ENCODE peak calls at places on chromosomes 5 and 9, in five cellular contexts. U, Z, X, C and B are unnamed samples. For H3K4me1, the result is how much of the 10 kb centered on the place peaks cover.

GRCh38 chr9:15374825-15375224 is 47.9 kb upstream of the SNAPC3 start:
- DNase-seq in U (no peak), Z (no peak), X (no peak), C (no peak), B (no peak)

GRCh38 chr5:170273968-170274710 is 23.4 kb downstream of the LCP2 start:
- DNase-seq in U (no peak), Z (no peak), X (no peak), C (no peak), B (no peak)

GRCh38 chr5:11385901-11386293 is 518.3 kb downstream of the CTNND2 start:
- DNase-seq in U (no peak), Z (no peak), X (no peak), C (no peak), B (no peak)

GRCh38 chr5:141597394-141597793 is 21.4 kb downstream of the DIAPH1 start:
- DNase-seq in U (no peak), Z (no peak), X (no peak), C (no peak), B (no peak)

GRCh38 chr5:177304392-177305119 is 957 bp downstream of the PRELID1 start:
- DNase-seq in U (peak), Z (no peak), X (no peak), C (no peak), B (no peak)

GRCh38 chr5:168931638-168932345 is 352.6 kb upstream of the PANK3 start:
- DNase-seq in U (no peak), Z (no peak), X (no peak), C (no peak), B (no peak)

GRCh38 chr5:141533897-141534296 is 45.0 kb downstream of the PCDHGC5 start:
- DNase-seq in U (no peak), Z (no peak), X (no peak), C (no peak), B (no peak)

GRCh38 chr9:109996936-109997580 is 210.9 kb downstream of the C9orf152 start:
- DNase-seq in U (no peak), Z (no peak), X (no peak), C (no peak), B (no peak)

GRCh38 chr9:16013366-16013765 is 460.5 kb downstream of the CCDC171 start:
- DNase-seq in U (no peak), Z (no peak), X (no peak), C (no peak), B (no peak)

GRCh38 chr9:89746385-89747116 is 141.7 kb downstream of the GADD45G start:
- DNase-seq in U (no peak), Z (no peak), X (peak), C (peak), B (no peak)

GRCh38 chr5:175712313-175712680 is 54.4 kb downstream of the HRH2 start:
- DNase-seq in U (peak), Z (no peak), X (no peak), C (no peak), B (no peak)

GRCh38 chr5:168712280-168712924 is 133.2 kb upstream of the PANK3 start:
- DNase-seq in U (peak), Z (peak), X (no peak), C (peak), B (peak)

GRCh38 chr5:142845954-142846398 is 75.8 kb downstream of the ARHGAP26 start:
- DNase-seq in U (no peak), Z (no peak), X (no peak), C (no peak), B (no peak)

GRCh38 chr5:4941957-4942830 is 197.9 kb upstream of the ADAMTS16 start:
- DNase-seq in U (no peak), Z (no peak), X (no peak), C (no peak), B (no peak)

GRCh38 chr9:14899815-14900193 is 10.4 kb downstream of the FREM1 start:
- DNase-seq in U (no peak), Z (no peak), X (no peak), C (no peak), B (no peak)

GRCh38 chr9:136748201-136748600 is at the start of gene LCN6:
- DNase-seq in U (no peak), Z (no peak), X (no peak), C (no peak), B (no peak)

GRCh38 chr9:3732077-3733038 is 206.6 kb upstream of the RFX3 start:
- DNase-seq in U (no peak), Z (peak), X (no peak), C (no peak), B (no peak)

GRCh38 chr9:126395439-126396212 is 69.0 kb downstream of the MVB12B start:
- DNase-seq in U (no peak), Z (peak), X (no peak), C (no peak), B (no peak)

GRCh38 chr5:56480305-56481146 is 247.4 kb upstream of the ANKRD55 start:
- DNase-seq in U (peak), Z (no peak), X (peak), C (peak), B (no peak)

GRCh38 chr5:15914603-15915002 is 265.0 kb downstream of the MARCHF11 start:
- DNase-seq in U (no peak), Z (no peak), X (no peak), C (no peak), B (no peak)

GRCh38 chr5:114989512-114989911 is 180.2 kb downstream of the TRIM36 start:
- DNase-seq in U (no peak), Z (no peak), X (no peak), C (no peak), B (no peak)

GRCh38 chr5:64594601-64595518 is 89.0 kb downstream of the RGS7BP start:
- DNase-seq in U (no peak), Z (no peak), X (no peak), C (no peak), B (no peak)

GRCh38 chr9:123391946-123392345 is 35.9 kb downstream of the CRB2 start:
- DNase-seq in U (no peak), Z (no peak), X (no peak), C (no peak), B (no peak)

GRCh38 chr5:104130320-104130719 is 567.7 kb upstream of the NUDT12 start:
- DNase-seq in U (no peak), Z (no peak), X (no peak), C (no peak), B (no peak)

GRCh38 chr5:128036961-128037360 is 46.6 kb upstream of the SLC12A2 start:
- DNase-seq in U (no peak), Z (no peak), X (no peak), C (no peak), B (no peak)

GRCh38 chr5:180207593-180207992 is 1.4 kb downstream of the RASGEF1C start:
- DNase-seq in U (no peak), Z (no peak), X (no peak), C (no peak), B (no peak)

GRCh38 chr5:126846344-126846743 is 69.4 kb downstream of the LMNB1 start:
- DNase-seq in U (no peak), Z (no peak), X (no peak), C (no peak), B (no peak)

GRCh38 chr9:116318463-116319271 is 165.1 kb downstream of the PAPPA start:
- DNase-seq in U (peak), Z (no peak), X (peak), C (no peak), B (no peak)

GRCh38 chr9:94861589-94862241 is 135.2 kb downstream of the AOPEP start:
- DNase-seq in U (no peak), Z (no peak), X (no peak), C (no peak), B (no peak)

GRCh38 chr5:91146905-91147600 is 236.1 kb downstream of the ARRDC3 start:
- DNase-seq in U (no peak), Z (no peak), X (no peak), C (no peak), B (no peak)

GRCh38 chr5:91049800-91050199 is 333.3 kb downstream of the ARRDC3 start:
- DNase-seq in U (no peak), Z (no peak), X (no peak), C (peak), B (no peak)

GRCh38 chr5:71828641-71829040 is 109.6 kb downstream of the CARTPT start:
- DNase-seq in U (no peak), Z (no peak), X (no peak), C (no peak), B (no peak)

GRCh38 chr5:148343049-148343413 is 7.7 kb downstream of the SPINK9 start:
- DNase-seq in U (no peak), Z (peak), X (no peak), C (no peak), B (no peak)

GRCh38 chr9:92187390-92187789 is 72.2 kb upstream of the SPTLC1 start:
- DNase-seq in U (no peak), Z (no peak), X (no peak), C (no peak), B (no peak)

GRCh38 chr5:55533806-55534435 is 843 bp downstream of the PLPP1 start:
- DNase-seq in U (no peak), Z (no peak), X (no peak), C (peak), B (no peak)

GRCh38 chr5:60852317-60852716 is 8.2 kb upstream of the ELOVL7 start:
- DNase-seq in U (no peak), Z (no peak), X (no peak), C (no peak), B (no peak)

GRCh38 chr9:110591526-110591925 is 12.0 kb upstream of the SVEP1 start:
- DNase-seq in U (no peak), Z (no peak), X (no peak), C (no peak), B (no peak)

GRCh38 chr5:91160751-91161285 is 222.3 kb downstream of the ARRDC3 start:
- DNase-seq in U (no peak), Z (no peak), X (no peak), C (no peak), B (no peak)

DNA sequence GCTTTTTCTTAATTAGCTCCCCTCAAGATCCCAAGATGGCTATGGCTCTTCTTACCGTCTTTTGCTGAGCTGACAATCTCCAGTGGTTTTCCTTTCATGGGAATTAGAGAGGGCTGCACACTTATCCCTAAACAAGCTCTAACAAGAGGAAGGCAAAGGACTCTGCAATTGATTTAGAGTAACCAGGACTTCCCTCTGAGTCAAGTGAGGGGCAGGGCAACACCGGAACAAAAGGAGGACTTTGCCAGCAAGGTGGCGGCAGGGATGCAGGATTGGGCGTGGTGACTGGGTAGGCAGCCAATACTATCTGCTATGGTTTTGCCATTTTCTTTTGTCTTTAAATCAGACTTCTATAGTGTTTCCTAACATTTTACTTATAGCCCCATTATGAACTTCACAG is 9.8 kb downstream of the SLC44A1 start:
- DNase-seq in U (no peak), Z (no peak), X (no peak), C (no peak), B (no peak)
- H3K4me1 ChIP-seq in U (under half), Z (under half), X (under half), C (under half), B (under half)

GRCh38 chr9:133275105-133276000 is at the start of gene ABO:
- DNase-seq in U (peak), Z (no peak), X (peak), C (no peak), B (no peak)
- H3K4me3 ChIP-seq in U (peak), Z (no peak), X (peak), C (peak), B (peak)

DNA sequence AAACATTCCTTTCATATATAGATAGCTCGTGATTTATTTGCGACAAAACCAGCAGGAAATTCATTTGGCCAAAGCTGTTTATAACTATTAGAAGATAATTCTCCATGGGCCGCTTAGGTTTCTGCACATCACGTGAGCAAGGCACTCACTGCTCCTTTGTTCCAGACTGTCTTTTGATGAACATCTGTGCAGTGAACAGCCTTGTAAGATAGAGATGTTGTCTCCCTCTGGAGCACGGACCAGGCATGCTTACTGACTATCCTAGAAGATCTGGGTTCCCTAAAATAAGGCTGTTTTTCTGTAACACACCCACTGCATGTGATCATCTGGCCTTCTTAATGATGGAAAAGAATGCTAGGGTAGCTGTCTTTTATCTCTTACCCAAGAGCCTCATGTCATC is 30.9 kb downstream of the YIPF5 start:
- DNase-seq in U (no peak), Z (no peak), X (no peak), C (no peak), B (no peak)
- TF ChIP-seq CTCF in U (no peak), Z (peak), X (no peak), C (no peak), B (no peak)

DNA sequence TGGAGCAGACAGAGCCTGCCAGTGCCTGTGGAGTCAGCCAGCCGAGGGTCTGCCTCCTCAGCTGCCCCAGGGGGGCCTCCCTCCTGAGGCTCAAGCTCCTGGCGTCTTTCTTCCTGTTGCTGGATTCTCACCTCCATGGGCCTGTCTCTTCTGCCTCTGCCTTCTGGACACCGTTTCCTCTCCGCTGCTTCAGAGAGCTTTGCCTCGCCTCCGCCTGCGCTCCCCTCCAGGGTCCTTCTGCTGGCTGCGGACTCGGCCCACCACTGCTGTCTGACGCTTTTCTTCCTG is 10.2 kb downstream of the SYNPO start:
- DNase-seq in U (no peak), Z (no peak), X (no peak), C (no peak), B (no peak)
- H3K4me1 ChIP-seq in U (under half), Z (under half), X (half or more), C (half or more), B (under half)

DNA sequence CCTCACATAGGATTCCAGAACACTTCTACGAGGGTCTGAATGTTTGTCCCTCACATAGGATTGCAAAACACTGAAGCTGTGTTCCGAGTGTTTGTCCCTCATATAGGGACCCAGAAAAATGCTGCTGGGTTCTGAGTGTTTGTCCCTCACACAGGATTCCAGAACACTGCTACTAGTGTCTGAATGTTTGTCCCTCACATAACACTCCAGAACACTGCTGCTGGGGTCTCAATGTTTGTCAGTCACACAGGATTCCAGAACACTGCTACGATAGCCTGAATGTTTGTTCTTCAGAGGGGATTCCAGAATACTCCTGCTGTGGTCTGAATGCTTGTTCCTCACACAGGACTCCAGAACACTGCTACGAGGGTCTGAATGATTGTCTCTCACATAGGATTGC is 218.7 kb downstream of the FOXD4L6 start:
- DNase-seq in U (no peak), Z (no peak), X (no peak), C (no peak), B (no peak)
- H3K4me3 ChIP-seq in U (no peak), Z (no peak), X (no peak), C (no peak), B (no peak)

DNA sequence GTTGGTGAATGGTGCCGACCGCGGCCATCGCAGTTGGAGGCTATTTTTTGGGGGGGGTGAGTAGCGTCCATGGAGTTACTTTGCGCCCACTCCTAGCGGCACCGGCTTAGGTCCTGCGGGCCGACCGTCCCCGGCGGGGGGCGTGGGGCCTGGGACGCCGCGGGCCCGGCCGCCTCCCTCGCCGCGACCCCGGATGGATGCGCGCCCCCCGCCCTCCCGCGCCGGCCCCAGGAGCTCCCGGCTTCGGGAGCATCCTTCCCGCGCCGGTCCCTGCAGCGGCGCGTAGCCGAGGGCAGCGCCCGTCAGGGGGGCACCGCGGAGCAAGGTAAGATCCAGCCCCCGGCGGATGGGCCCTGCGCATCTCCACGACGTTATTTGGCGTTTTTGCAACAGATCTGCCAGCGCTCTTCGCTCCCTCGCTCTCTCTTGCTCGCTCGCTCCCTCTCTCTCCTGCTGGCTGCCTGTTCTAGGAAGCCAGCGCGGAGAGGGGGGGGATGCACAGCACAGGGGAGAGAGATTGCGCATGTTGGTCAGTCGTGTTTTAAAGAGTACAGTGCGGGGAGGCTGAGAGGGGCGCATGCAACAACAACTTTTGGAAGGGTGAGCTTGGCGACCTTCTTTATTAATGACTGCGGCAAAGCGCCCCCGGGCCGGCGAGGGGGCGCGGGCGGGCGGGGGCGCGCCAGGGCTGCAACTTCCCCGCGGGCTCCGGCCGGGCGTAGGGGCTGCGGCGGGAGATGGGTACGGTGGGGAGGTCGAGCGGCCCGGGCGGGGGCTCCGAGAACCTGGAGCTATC is 415 bp downstream of the JADE2 start:
- DNase-seq in U (peak), Z (no peak), X (peak), C (peak), B (peak)
- TF ChIP-seq CTCF in U (no peak), Z (no peak), X (no peak), C (no peak), B (peak)

DNA sequence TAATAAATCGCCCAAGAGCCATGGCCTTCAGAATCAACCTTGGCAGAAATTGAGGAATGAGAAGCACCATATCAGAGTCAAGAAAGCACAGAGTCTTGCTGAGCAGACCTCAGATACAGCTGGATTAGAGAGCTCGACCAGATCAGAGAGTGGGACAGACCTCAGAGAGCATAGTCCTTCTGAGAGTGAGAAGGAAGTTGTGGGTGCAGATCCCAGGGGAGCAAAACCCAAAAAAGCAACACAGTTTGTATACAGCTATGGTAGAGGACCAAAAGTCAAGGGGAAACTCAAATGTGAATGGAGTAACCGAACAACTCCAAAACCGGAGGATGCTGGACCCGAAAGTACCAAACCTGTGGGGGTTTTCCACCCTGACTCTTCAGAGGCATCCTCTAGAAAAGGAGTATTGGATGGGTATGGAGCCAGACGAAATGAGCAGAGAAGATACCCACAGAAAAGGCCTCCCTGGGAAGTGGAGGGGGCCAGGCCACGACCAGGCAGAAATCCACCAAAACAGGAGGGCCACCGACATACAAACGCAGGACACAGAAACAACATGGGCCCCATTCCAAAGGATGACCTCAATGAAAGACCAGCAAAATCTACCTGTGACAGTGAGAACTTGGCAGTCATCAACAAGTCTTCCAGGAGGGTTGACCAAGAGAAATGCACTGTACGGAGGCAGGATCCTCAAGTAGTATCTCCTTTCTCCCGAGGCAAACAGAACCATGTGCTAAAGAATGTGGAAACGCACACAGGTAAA is 4.5 kb downstream of the NFX1 start:
- DNase-seq in U (no peak), Z (no peak), X (no peak), C (no peak), B (no peak)
- H3K4me1 ChIP-seq in U (half or more), Z (under half), X (half or more), C (half or more), B (under half)

GRCh38 chr5:51382508-51382758 is 815 bp upstream of the ISL1 start:
- DNase-seq in U (no peak), Z (no peak), X (no peak), C (no peak), B (no peak)
- H3K4me3 ChIP-seq in U (peak), Z (peak), X (peak), C (peak), B (peak)

DNA sequence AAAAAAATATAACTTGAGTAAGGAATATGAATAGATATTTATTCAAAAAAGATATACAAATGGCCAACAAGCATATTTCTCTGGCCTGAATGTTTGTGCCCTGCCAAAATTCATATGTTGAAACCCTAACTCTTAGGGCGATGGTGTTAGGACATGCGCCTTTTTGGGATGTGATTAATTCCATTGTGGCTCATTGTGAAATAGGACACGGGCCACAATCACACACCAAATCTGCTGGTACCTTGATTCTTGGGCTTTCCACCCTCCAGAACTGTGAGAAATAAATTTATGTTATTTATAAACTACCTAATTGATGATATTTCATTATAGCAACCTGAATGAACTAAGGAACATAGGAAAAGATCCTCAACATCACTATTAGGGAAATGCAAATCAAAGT is 5.7 kb upstream of the IFNA21 start:
- DNase-seq in U (no peak), Z (no peak), X (no peak), C (no peak), B (no peak)
- TF ChIP-seq CTCF in U (no peak), Z (no peak), X (no peak), C (no peak), B (no peak)

GRCh38 chr5:139381837-139382361 is 1.2 kb downstream of the SLC23A1 start:
- DNase-seq in U (no peak), Z (no peak), X (no peak), C (no peak), B (no peak)
- H3K4me1 ChIP-seq in U (under half), Z (under half), X (under half), C (under half), B (under half)